ENCODE peak calls at places on chromosomes 11 and 22, in seven cellular contexts. T, G, M, D, B, P and E are unnamed samples.

GRCh38 chr22:49201046-49201970 is 626.4 kb downstream of the BRD1 start:
- DNase-seq in T (no peak), B (no peak), D (peak), P (no peak), G (peak), M (no peak), E (no peak)

GRCh38 chr11:92225563-92226308 is 1.1 kb downstream of the FAT3 start:
- DNase-seq in T (no peak), M (peak), P (no peak), D (peak), G (no peak), B (no peak), E (no peak)

GRCh38 chr11:132114185-132114584 is 743.8 kb downstream of the NTM start:
- DNase-seq in T (no peak), G (no peak), M (no peak), D (no peak), B (no peak), P (no peak), E (no peak)

GRCh38 chr11:94742645-94743044 is 25.5 kb upstream of the AMOTL1 start:
- DNase-seq in D (no peak), P (no peak), G (no peak), M (no peak), B (no peak), T (no peak), E (no peak)

GRCh38 chr22:22397292-22397870 is 111.2 kb downstream of the ZNF280B start:
- DNase-seq in B (no peak), T (no peak), G (no peak), P (no peak), D (peak), M (peak), E (peak)

GRCh38 chr11:10349806-10350205 is 44.9 kb downstream of the ADM start:
- DNase-seq in T (no peak), B (no peak), D (no peak), G (no peak), P (no peak), M (no peak), E (no peak)

GRCh38 chr11:9459573-9460321 is 1.1 kb upstream of the ZNF143 start:
- DNase-seq in P (no peak), B (peak), M (peak), G (no peak), T (peak), D (no peak), E (peak)

GRCh38 chr11:45383229-45383628 is 97.1 kb upstream of the SYT13 start:
- DNase-seq in D (no peak), P (no peak), M (no peak), B (no peak), T (no peak), G (no peak), E (peak)

GRCh38 chr11:66291706-66292542 is at the start of gene TMEM151A:
- DNase-seq in B (no peak), G (no peak), D (no peak), T (no peak), M (peak), P (no peak), E (no peak)

DNA sequence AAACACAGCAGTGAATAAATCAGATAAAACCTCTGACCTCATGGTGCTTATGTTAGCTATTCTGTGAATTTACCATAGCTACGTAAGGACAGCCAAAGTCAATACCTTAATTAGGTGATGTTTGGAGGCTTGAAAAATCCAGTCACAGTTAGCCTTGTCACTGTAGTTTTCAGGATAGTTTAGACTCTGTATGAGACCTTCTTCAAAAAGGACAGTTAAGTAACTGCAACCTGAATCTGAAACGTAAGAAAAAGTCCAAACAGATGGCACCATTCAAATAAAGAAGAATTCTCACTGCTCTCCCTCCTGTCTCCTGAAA is 11.4 kb downstream of the OVCH2 start:
- DNase-seq in P (no peak), D (no peak), G (no peak), B (no peak), T (no peak), M (no peak), E (no peak)
- TF ChIP-seq CTCF in P (no peak), D (no peak), G (no peak), B (no peak), T (no peak), M (no peak), E (no peak)

DNA sequence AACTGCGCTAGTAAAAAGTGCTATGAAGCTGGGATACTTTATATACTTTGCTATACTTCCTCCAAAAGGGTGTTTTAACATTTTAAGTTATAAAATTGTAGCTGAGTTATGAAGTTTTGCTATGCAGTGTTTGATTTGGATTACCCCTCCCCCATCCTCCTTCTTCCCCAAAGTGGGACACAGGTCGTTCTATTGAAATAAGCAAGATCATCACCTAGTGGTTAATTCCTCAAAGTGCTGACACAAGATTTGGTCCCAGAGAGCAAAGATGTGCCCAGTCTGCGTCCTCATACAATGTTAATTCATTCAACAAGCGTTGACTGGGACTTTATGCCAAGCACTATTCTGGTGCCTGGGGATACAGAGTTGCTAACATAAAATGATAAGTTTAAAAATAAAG is 78.5 kb downstream of the SPON1 start:
- DNase-seq in B (no peak), D (no peak), T (no peak), P (no peak), G (no peak), M (no peak), E (peak)
- TF ChIP-seq CTCF in B (peak), D (peak), T (peak), P (peak), G (no peak), M (peak), E (no peak)

GRCh38 chr22:25282671-25283561 is 63.5 kb downstream of the CRYBB2 start:
- DNase-seq in B (no peak), P (no peak), G (no peak), T (no peak), D (no peak), M (no peak), E (no peak)
- TF ChIP-seq CTCF in B (no peak), P (no peak), G (no peak), T (no peak), D (no peak), M (no peak), E (no peak)

GRCh38 chr11:73650400-73650799 is 4.0 kb downstream of the PLEKHB1 start:
- DNase-seq in G (no peak), D (no peak), B (no peak), P (no peak), M (no peak), T (no peak), E (no peak)

GRCh38 chr11:73652856-73653559 is 6.6 kb downstream of the PLEKHB1 start:
- DNase-seq in G (no peak), T (no peak), B (no peak), P (no peak), M (no peak), D (no peak), E (no peak)

GRCh38 chr11:73651661-73652045 is 5.3 kb downstream of the PLEKHB1 start:
- DNase-seq in M (no peak), T (no peak), P (no peak), G (no peak), D (no peak), B (no peak), E (no peak)

GRCh38 chr11:73651252-73651651 is 4.9 kb downstream of the PLEKHB1 start:
- DNase-seq in M (no peak), G (no peak), B (no peak), P (no peak), T (no peak), D (no peak), E (no peak)

GRCh38 chr11:73652046-73652730 is 5.8 kb downstream of the PLEKHB1 start:
- DNase-seq in B (no peak), G (no peak), M (peak), P (no peak), D (peak), T (no peak), E (no peak)
- TF ChIP-seq CTCF in B (no peak), G (no peak), M (no peak), P (no peak), D (no peak), T (no peak), E (no peak)

GRCh38 chr22:17896552-17896951 is 122.3 kb upstream of the BID start:
- DNase-seq in T (no peak), D (peak), M (no peak), B (no peak), G (no peak), P (no peak), E (no peak)
- TF ChIP-seq CTCF in T (peak), D (peak), M (no peak), B (no peak), G (peak), P (peak), E (peak)

DNA sequence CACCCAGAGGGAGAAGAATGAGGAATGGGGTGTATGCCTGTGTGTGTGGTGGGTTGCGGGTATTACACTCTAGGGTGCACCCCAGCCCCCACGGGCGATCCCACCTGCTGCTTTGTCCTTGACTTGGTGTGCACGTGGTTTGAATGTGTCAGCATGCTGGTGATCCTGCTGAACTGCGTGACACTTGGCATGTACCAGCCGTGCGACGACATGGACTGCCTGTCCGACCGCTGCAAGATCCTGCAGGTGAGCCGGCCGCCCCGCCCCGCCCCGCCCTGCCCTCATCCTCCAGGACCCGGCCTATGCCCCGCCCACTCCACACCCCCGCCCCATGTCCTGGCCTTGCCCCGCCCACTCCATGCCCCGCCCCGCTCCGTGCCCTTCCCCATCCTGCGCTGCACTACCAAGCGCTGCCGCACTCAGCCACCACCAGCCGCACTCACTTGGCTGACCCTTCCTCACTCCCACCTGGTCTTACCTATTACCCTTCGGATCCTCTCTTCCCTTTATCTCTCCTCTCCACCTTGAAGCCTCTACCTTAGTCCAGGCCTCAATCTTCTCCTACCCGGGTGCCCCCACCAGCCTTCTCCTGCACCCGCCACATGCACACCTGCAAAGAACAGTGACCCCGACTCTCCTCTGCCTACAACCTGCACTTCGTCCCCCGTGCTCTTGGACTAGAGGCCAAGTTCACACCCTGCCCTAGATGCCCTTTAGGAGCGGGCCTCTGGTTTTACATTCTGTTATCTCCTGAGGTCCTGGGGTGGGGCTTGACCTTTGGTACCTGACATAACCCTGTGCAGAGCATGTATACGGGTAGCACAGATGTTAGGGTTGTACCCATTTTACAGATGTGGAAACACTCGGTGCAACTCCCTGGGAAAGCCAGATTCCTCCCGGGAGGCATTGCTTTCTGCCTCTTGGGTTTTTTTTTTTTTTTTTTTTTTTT is 27.7 kb downstream of the CACNA1I start:
- DNase-seq in M (peak), P (no peak), G (peak), D (no peak), B (peak), T (no peak), E (peak)
- TF ChIP-seq CTCF in M (no peak), P (no peak), G (no peak), D (no peak), B (peak), T (no peak), E (no peak)

GRCh38 chr11:21323617-21324016 is 654.2 kb downstream of the NELL1 start:
- DNase-seq in P (no peak), T (no peak), D (no peak), G (no peak), B (no peak), M (no peak), E (no peak)
- TF ChIP-seq CTCF in P (no peak), T (no peak), D (no peak), G (no peak), B (no peak), M (no peak), E (no peak)

DNA sequence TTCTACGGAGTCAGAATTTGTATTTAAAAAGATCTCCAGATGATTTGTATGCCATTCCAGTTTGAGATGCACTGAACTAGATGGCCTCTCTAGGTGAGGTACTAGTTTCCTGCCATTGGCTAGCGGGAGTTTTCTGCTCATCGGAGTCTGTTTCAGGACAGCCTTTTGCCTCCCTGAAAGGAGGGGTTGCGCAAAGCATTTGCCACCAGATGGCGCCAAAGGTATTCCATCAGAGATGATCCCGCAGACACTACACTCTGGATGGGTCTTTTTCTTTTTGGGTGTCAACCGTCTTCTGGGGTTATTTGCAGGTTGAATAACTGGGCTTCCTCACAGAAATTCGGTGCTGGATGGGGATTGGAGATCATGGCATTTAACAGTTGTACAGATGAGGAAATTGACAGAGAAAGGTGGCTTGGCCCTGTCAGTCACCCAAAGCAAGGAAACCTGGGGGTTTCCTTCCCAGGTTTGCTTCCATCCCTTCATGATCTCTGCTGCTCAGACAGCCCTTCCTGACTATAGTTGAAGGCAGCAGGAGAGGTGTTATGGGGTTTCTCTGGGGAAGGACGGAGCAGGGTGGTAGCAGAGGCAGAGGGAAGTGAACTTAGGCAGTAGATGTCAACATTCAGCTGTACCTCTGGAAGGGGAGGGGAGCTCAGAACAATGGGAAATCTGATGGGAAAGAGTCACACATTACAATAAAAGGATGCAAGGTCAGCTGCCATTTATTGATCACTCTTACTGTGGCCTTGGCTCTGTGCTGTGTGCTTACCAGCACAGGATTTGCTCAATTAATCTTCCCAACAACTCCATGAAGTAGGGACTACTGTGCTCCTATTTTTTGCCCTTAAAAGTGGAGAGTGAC is 81.6 kb downstream of the CCDC81 start:
- DNase-seq in M (peak), D (peak), G (peak), T (no peak), B (peak), P (peak), E (peak)
- TF ChIP-seq CTCF in M (peak), D (peak), G (peak), T (peak), B (peak), P (peak), E (peak)

GRCh38 chr11:59263225-59263894 is 50.6 kb upstream of the MPEG1 start:
- DNase-seq in M (peak), D (no peak), P (no peak), B (peak), G (no peak), T (no peak), E (peak)
- TF ChIP-seq CTCF in M (peak), D (no peak), P (no peak), B (peak), G (peak), T (no peak), E (no peak)

GRCh38 chr22:29737251-29738117 is 17.7 kb downstream of the CABP7 start:
- DNase-seq in B (no peak), D (no peak), M (no peak), P (no peak), T (no peak), G (no peak), E (no peak)

GRCh38 chr22:29733362-29734322 is 13.8 kb downstream of the CABP7 start:
- DNase-seq in M (no peak), T (no peak), D (no peak), P (no peak), B (no peak), G (no peak), E (peak)

GRCh38 chr22:29734429-29734828 is 14.6 kb downstream of the CABP7 start:
- DNase-seq in P (no peak), M (no peak), D (no peak), B (no peak), G (no peak), T (no peak), E (no peak)

GRCh38 chr22:29738118-29738815 is 18.5 kb downstream of the CABP7 start:
- DNase-seq in G (no peak), M (no peak), P (no peak), B (no peak), T (no peak), D (no peak), E (no peak)

GRCh38 chr22:29734853-29735252 is 15.1 kb downstream of the CABP7 start:
- DNase-seq in T (no peak), D (no peak), G (no peak), B (no peak), P (no peak), M (no peak), E (no peak)
- TF ChIP-seq CTCF in T (no peak), D (no peak), G (no peak), B (no peak), P (no peak), M (no peak), E (no peak)